ENCODE peak calls at places on chromosomes 16 and 17, in four cellular contexts. S is GM12878, F is K562, M is HepG2. I is an unnamed sample.

GRCh38 chr17:58320163-58320558 is 8.4 kb downstream of the TSPOAP1 start:
- DNase-seq in F (no peak), M (no peak), S (no peak), I (peak; percentile 9)

GRCh38 chr16:69479806-69480205 is 55.4 kb downstream of the CYB5B start:
- DNase-seq in M (no peak), S (no peak), F (no peak), I (no peak)

GRCh38 chr17:82440377-82440981 is 10.1 kb downstream of the CYBC1 start:
- DNase-seq in M (no peak), S (no peak), F (no peak), I (no peak)

GRCh38 chr17:44792276-44792675 is 33.5 kb downstream of the ADAM11 start:
- DNase-seq in S (no peak), M (no peak), F (no peak), I (no peak)

GRCh38 chr17:82301916-82302497 is 15.4 kb downstream of the CD7 start:
- DNase-seq in F (peak; percentile 31), M (no peak), S (peak; percentile 64), I (no peak)

GRCh38 chr17:50946223-50946890 is 80.2 kb upstream of the TOB1 start:
- DNase-seq in F (no peak), M (no peak), S (no peak), I (no peak)

GRCh38 chr17:17495448-17496188 is 577 bp downstream of the RASD1 start:
- DNase-seq in M (no peak), F (no peak), S (no peak), I (peak; percentile 53)

GRCh38 chr17:57876023-57876865 is 26.4 kb upstream of the MRPS23 start:
- DNase-seq in F (no peak), M (no peak), S (no peak), I (no peak)

GRCh38 chr16:19118938-19119431 is 5.2 kb downstream of the ITPRIPL2 start:
- DNase-seq in F (peak; percentile 79), M (no peak), S (no peak), I (no peak)

GRCh38 chr16:71498031-71498430 is 8.9 kb upstream of the ZNF19 start:
- DNase-seq in M (no peak), F (no peak), S (no peak), I (no peak)

GRCh38 chr16:84718-85452 is 6.9 kb downstream of the MPG start:
- DNase-seq in S (peak; percentile 65), M (no peak), F (no peak), I (no peak)

GRCh38 chr17:44324092-44324570 is 492 bp downstream of the SLC25A39 start:
- DNase-seq in M (no peak), F (no peak), S (no peak), I (no peak)

DNA sequence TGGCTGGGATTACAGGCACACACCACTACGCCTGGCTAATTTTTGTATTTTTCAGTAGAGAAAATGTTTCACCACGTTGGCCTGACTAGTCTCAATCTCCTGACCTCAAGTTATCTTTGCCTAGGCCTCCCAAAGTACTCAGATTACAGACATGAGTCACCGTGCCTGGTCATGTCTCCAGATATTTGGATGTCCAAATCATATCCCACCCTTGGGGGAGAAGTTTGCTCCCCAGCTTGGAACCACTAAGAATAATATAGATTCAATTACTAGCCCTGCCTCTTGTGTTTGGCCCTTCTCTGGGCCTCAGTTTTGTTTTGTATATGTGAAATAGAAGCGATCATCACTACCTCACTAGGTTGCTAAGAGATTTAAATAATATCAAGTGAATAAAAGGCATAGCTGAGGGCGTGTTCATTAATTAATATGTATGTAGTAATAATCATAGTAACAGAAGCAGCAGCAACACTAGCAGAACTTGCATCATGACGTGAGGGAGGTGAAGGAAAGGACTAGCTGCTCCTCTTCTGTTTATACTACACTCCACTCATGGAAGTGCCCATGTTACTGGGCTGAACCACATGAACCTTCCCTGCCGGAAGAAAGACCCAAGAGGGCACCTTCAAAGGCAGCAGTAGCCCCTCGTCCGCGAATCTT is 253.6 kb upstream of the XYLT1 start:
- DNase-seq in F (no peak), S (no peak), M (no peak), I (no peak)
- TF ChIP-seq NR2C2 in F (no peak), S (no peak), M (no peak), I (no peak)

GRCh38 chr16:10994571-10994970 is 50.2 kb downstream of the CLEC16A start:
- DNase-seq in F (no peak), S (no peak), M (no peak), I (no peak)

GRCh38 chr16:10993649-10994048 is 49.3 kb downstream of the CLEC16A start:
- DNase-seq in S (no peak), F (no peak), M (no peak), I (no peak)

GRCh38 chr16:10990378-10990777 is 46.0 kb downstream of the CLEC16A start:
- DNase-seq in M (no peak), F (no peak), S (no peak), I (no peak)

GRCh38 chr16:10992112-10992511 is 47.7 kb downstream of the CLEC16A start:
- DNase-seq in F (no peak), S (no peak), M (no peak), I (no peak)

DNA sequence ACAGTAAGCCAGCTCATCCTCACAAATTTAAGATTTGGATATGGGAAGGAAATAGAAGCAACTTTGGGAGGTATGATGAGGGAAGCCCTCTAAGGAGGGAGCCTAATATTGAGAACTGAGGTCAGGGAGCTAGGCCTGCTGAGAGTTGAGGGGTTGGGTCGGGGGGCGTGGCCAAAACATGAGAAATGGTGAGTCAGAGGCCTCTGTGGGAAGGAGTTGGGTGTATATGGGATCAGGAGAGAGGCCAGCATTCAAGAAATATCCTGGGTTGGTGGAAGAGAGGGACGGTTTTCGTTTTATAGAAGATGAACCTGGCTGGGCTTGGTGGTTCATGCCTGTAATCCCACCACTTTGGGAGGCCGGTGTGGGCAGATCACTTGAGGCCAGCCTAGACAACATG is 48.4 kb downstream of the CLEC16A start:
- DNase-seq in M (no peak), S (no peak), F (peak; percentile 76), I (no peak)
- TF ChIP-seq CREB1 in M (no peak), S (no peak), F (no peak), I (no peak)

DNA sequence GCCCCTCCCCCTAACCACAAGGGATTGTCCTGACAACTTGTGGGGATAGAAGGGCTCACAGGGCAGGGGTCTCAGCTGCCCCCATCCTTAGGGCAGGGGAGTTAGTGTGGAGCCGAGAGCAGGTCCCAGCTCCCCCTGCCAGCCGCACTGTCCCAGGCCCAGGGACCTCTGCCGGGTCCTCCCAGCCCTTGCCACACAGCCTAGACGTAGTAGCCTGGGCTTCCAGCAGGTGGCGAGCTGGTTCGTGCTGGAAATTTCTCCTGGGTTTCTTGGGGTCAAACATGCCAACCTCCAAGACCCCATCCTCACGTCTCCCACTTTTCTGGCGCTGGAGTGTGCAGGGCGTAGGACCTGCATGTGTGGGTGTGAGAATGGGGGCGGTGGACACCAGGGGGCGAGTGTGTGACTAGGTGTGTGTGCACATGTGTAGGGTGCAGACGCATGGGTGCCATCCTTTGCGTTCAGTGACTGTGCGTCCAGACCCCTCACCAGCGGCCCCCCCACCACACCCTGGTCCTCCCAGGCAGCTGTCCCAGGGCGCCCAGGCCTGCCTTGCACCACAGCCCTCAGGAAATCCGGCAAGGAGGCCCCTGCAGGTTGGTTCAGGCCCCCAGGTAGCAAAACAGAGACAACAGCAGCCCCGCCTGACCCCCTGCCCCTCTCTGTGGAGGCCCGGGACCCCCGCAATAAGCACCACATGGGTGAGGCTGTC is 29.5 kb downstream of the SBK1 start:
- DNase-seq in M (peak; percentile 32), S (no peak), F (peak; percentile 58), I (peak; percentile 79)
- TF ChIP-seq NR2C2 in M (no peak), S (no peak), F (no peak), I (no peak)

GRCh38 chr17:1743094-1743452 is 402 bp downstream of the SERPINF2 start:
- DNase-seq in S (no peak), M (no peak), F (no peak), I (no peak)

GRCh38 chr17:1745513-1746020 is 2.9 kb downstream of the SERPINF2 start:
- DNase-seq in F (no peak), S (no peak), M (no peak), I (no peak)

GRCh38 chr17:1750628-1751027 is 8.0 kb downstream of the SERPINF2 start:
- DNase-seq in S (no peak), M (no peak), F (no peak), I (no peak)

GRCh38 chr17:1744551-1745512 is 2.2 kb downstream of the SERPINF2 start:
- DNase-seq in F (no peak), M (no peak), S (no peak), I (no peak)

DNA sequence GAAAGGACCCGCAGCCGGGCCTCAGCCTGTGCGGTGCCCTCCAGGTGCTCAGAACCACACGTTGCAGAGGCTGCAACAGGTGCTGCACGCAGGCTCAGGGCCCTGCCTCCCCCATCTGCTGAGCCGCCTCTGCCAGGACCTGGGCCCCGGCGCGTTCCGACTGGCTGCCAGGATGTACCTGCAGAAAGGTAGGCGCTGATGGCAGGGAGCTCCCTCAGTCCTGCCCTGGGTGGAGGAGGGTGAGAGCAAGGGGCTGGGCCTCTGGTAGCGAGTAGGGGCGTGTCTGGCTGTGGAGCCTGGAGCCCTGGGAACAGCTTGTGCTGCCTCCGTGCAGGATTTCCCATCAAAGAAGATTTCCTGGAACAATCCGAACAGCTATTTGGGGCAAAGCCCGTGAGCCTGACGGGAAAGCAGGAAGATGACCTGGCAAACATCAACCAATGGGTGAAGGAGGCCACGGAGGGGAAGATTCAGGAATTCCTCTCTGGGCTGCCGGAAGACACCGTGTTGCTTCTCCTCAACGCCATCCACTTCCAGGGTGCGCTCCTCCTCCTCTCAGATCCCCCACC is 4.4 kb downstream of the SERPINF2 start:
- DNase-seq in S (no peak), F (no peak), M (no peak), I (no peak)
- TF ChIP-seq CREB1 in S (no peak), F (no peak), M (no peak), I (no peak)

GRCh38 chr17:7356072-7356549 is 1.2 kb downstream of the TMEM95 start:
- DNase-seq in M (no peak), S (no peak), F (peak; percentile 78), I (peak; percentile 96)
- TF ChIP-seq NR2C2 in M (peak; percentile 22), S (no peak), F (no peak), I (no peak)

GRCh38 chr17:29155966-29156338 is 24.2 kb downstream of the MYO18A start:
- DNase-seq in S (no peak), F (no peak), M (no peak), I (peak; percentile 58)

GRCh38 chr17:29155235-29155965 is 24.8 kb downstream of the MYO18A start:
- DNase-seq in S (no peak), F (peak; percentile 72), M (peak; percentile 85), I (no peak)

GRCh38 chr17:29157310-29157709 is 22.9 kb downstream of the MYO18A start:
- DNase-seq in S (no peak), M (no peak), F (no peak), I (no peak)

GRCh38 chr17:29156781-29157180 is 23.4 kb downstream of the MYO18A start:
- DNase-seq in S (no peak), F (no peak), M (no peak), I (no peak)

GRCh38 chr17:29154516-29155234 is 25.5 kb downstream of the MYO18A start:
- DNase-seq in F (no peak), S (no peak), M (no peak), I (no peak)
- TF ChIP-seq CREB1 in F (no peak), S (no peak), M (no peak), I (no peak)

GRCh38 chr17:48150107-48150463 is 42.5 kb downstream of the SNX11 start:
- DNase-seq in S (no peak), M (no peak), F (no peak), I (no peak)

GRCh38 chr17:48153711-48154642 is 46.4 kb downstream of the SNX11 start:
- DNase-seq in S (no peak), M (peak; percentile 68), F (peak; percentile 62), I (peak; percentile 60)

GRCh38 chr17:48148029-48148759 is 40.6 kb downstream of the SNX11 start:
- DNase-seq in M (no peak), S (no peak), F (no peak), I (no peak)

GRCh38 chr17:48149174-48150106 is 41.9 kb downstream of the SNX11 start:
- DNase-seq in M (peak; percentile 33), S (no peak), F (peak; percentile 65), I (peak; percentile 36)

GRCh38 chr17:48150602-48151001 is 43.0 kb downstream of the SNX11 start:
- DNase-seq in S (no peak), F (no peak), M (no peak), I (no peak)
- TF ChIP-seq NR2C2 in S (no peak), F (no peak), M (no peak), I (no peak)

I was measured in WTC11.